ENCODE peak calls at places on chromosomes 6 and 20, in six cellular contexts. O is dorsolateral prefrontal cortex, B is AG09309, M is IMR-90, S is HCT116, F is bronchial epithelial cell. H is an unnamed sample.
A peak's percentile ranks its signal among the peaks of the same experiment; 100 is the strongest.

GRCh38 chr6:40163924-40164323 is 229.7 kb upstream of the MOCS1 start:
- DNase-seq in O (no peak), M (no peak), B (no peak), S (no peak), F (no peak), H (no peak)

GRCh38 chr6:16976418-16977183 is 125.2 kb upstream of the STMND1 start:
- DNase-seq in O (no peak), M (no peak), S (no peak), F (no peak), B (no peak), H (no peak)

GRCh38 chr6:131107166-131107565 is 28.1 kb upstream of the AKAP7 start:
- DNase-seq in S (no peak), M (peak; percentile 96), O (no peak), F (peak; percentile 69), B (peak; percentile 48), H (no peak)

GRCh38 chr20:40961176-40961575 is 67.4 kb upstream of the TOP1 start:
- DNase-seq in M (no peak), B (no peak), S (no peak), O (no peak), F (no peak), H (no peak)

GRCh38 chr20:20734475-20734948 is 22.1 kb upstream of the RALGAPA2 start:
- DNase-seq in F (no peak), S (no peak), O (no peak), M (no peak), B (no peak), H (no peak)

GRCh38 chr6:137426007-137426689 is 68.0 kb downstream of the OLIG3 start:
- DNase-seq in B (no peak), S (no peak), O (no peak), F (no peak), M (no peak), H (no peak)

GRCh38 chr20:58837717-58838116 is 13.0 kb downstream of the GNAS-AS1 start:
- DNase-seq in M (no peak), B (no peak), F (no peak), S (no peak), O (no peak), H (no peak)

GRCh38 chr6:50353603-50354002 is 303.9 kb upstream of the DEFB112 start:
- DNase-seq in B (no peak), O (no peak), S (no peak), F (no peak), M (no peak), H (no peak)

GRCh38 chr6:111623046-111623718 is 17.5 kb upstream of the TRAF3IP2 start:
- DNase-seq in B (no peak), O (no peak), M (no peak), S (no peak), F (peak; percentile 92), H (no peak)

GRCh38 chr6:33787336-33787953 is 1.5 kb downstream of the LEMD2 start:
- DNase-seq in M (peak; percentile 41), S (no peak), O (no peak), B (no peak), F (peak; percentile 44), H (no peak)

GRCh38 chr6:54191460-54191859 is 80.2 kb downstream of the MLIP start:
- DNase-seq in F (peak; percentile 29), M (peak; percentile 56), O (no peak), S (no peak), B (no peak), H (no peak)

GRCh38 chr6:135145509-135145865 is 35.6 kb upstream of the MYB start:
- DNase-seq in S (no peak), F (no peak), O (no peak), M (no peak), B (no peak), H (no peak)

GRCh38 chr20:36246410-36246809 is 10.1 kb downstream of the AAR2 start:
- DNase-seq in F (no peak), S (no peak), M (no peak), O (no peak), B (no peak), H (no peak)

GRCh38 chr6:42339991-42340401 is 111.7 kb downstream of the TRERF1 start:
- DNase-seq in O (no peak), M (peak; percentile 24), B (no peak), S (no peak), F (peak; percentile 95), H (no peak)

GRCh38 chr6:12504325-12504966 is 212.1 kb upstream of the PHACTR1 start:
- DNase-seq in O (no peak), M (peak; percentile 14), B (no peak), F (peak; percentile 38), S (peak; percentile 48), H (no peak)

GRCh38 chr6:79249136-79249535 is 14.7 kb upstream of the HMGN3 start:
- DNase-seq in O (no peak), M (no peak), S (no peak), B (no peak), F (no peak), H (no peak)

GRCh38 chr20:9390441-9390840 is 123.9 kb upstream of the LAMP5 start:
- DNase-seq in F (no peak), B (no peak), O (no peak), S (no peak), M (peak; percentile 43), H (no peak)

GRCh38 chr20:8647868-8648495 is 420.9 kb upstream of the PLCB4 start:
- DNase-seq in M (no peak), B (no peak), O (no peak), S (no peak), F (no peak), H (no peak)

GRCh38 chr6:137188855-137189254 is 15.4 kb upstream of the IL22RA2 start:
- DNase-seq in M (no peak), B (no peak), O (no peak), F (no peak), S (peak; percentile 62), H (no peak)

GRCh38 chr20:62991863-62992262 is 14.9 kb downstream of the BHLHE23 start:
- DNase-seq in M (no peak), F (no peak), O (no peak), S (no peak), B (no peak), H (no peak)

DNA sequence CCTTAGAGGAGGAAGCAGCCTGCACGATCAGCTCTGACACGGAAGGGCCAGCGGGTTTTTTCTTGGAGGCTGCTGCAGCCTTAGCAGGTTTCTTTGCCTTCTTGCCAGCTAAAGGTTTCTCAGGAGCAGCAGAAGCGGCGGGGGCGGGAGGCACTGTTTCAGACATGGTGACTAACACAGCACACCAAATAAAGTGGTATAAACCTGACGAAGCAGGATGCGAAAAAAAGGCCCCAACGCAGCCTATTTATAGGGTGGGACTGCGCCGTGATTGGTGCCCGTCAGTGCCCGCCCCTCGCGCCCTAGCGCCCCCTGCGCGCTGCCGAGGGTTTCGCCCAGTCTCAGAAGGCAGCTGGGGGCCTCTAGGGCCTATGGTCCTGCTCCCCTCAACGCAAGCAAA is 55.0 kb downstream of the TRIM38 start:
- DNase-seq in O (peak; percentile 30), S (no peak), B (no peak), F (peak; percentile 92), M (peak; percentile 95), H (no peak)
- TF ChIP-seq CTCF in O (peak; percentile 14), S (no peak), B (peak; percentile 65), F (peak; percentile 50), M (peak; percentile 72), H (peak; percentile 13)

DNA sequence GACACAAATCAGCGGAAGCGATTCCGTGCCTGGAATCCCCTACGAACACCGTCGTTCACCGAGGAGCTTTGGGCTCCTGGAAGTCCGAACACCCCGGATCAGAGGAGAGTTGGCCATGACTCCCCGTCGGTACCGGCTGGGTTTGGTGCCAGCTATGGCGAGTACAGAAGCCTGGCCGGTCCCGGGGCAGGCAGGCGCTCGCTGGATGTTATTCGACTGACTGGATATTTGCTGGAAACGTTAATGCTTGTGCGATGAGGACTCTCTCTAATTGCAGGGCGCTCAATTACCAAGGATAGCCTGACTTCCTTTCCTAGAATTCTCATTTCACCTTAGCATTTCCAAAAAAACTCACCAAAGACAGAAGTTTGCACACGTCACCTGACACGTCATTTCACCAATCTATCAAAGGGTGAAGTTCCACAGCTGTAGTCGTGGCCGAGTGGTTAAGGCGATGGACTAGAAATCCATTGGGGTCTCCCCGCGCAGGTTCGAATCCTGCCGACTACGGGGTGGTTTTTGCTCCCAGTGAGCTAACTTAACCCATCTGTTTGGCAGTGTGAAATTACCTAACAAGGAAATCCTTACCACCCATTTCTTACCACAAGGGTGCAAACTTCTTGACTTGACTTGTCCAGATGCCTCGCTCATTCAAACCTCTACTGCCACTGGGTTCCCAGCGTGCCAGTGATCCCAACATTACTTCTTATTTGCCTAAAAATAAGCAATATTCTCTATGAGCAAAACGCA is 22.7 kb upstream of the ZNF184 start:
- DNase-seq in F (peak; percentile 87), M (peak; percentile 91), O (no peak), B (peak; percentile 70), S (peak; percentile 59), H (no peak)
- TF ChIP-seq CTCF in F (no peak), M (peak; percentile 42), O (no peak), B (peak; percentile 13), S (peak; percentile 28), H (no peak)

GRCh38 chr20:47231382-47232042 is 125.0 kb downstream of the ZMYND8 start:
- DNase-seq in O (no peak), S (no peak), M (peak; percentile 92), F (no peak), B (peak; percentile 4), H (no peak)
- TF ChIP-seq CTCF in O (no peak), S (no peak), M (peak; percentile 28), F (no peak), B (peak; percentile 4), H (no peak)

DNA sequence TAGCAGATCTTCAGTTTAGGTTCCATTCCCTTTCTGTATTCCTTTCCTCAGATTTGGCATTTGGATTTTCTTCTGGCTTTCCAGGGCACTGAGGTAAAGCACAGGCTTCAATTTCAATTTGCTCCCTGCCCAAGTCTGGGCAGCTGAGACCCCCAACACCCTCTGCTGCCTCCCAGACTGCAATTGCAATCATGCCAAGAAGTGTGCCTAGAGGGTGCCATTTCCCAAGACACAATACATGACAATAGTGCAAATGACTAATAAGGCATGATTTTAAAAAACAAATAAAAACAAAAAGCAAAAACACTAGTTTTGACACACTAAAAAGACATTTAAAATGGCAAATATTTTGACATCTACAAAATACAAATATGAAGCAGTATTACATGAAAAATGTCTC is 364.8 kb downstream of the EPM2A start:
- DNase-seq in S (no peak), M (no peak), F (no peak), O (no peak), B (no peak), H (no peak)
- TF ChIP-seq CTCF in S (peak; percentile 29), M (no peak), F (no peak), O (no peak), B (no peak), H (no peak)

GRCh38 chr20:45445805-45446562 is 23.6 kb upstream of the WFDC2 start:
- DNase-seq in M (no peak), O (no peak), F (no peak), S (peak; percentile 45), B (no peak), H (peak; percentile 43)
- TF ChIP-seq CTCF in M (peak; percentile 35), O (no peak), F (peak; percentile 49), S (peak; percentile 91), B (peak; percentile 50), H (peak; percentile 77)

DNA sequence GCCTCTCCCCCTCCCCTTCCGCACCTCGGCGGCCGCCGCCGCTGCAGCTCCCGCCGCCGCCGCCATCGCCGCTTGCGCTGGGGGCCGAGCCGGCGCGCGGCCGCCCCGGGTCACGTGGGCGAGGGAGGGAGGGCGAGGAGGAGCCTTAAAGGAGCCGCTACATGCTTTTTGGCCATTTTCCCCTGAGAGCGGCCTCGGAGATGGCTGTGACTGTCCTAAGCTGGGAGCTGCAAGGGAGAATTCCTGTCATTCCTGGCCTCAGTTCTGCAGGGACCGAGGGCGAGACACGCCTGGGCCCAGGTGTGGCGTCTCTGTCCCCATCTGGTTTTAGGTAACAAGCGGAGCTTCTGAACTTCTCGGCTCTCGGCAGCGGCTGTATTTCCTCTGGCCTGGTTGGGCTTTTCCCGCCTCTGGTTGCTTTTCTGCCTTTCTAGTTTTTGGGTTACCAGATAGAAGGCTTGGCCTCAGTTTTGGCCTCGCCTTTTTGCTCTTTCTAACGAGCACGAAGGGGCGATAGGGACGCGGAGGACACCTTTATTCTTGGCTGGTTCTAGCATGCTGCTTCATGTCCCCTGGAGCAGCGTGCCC is at the start of gene EHMT2:
- DNase-seq in F (peak; percentile 59), M (peak; percentile 68), B (no peak), S (peak; percentile 46), O (peak; percentile 90), H (peak; percentile 67)
- TF ChIP-seq CTCF in F (no peak), M (no peak), B (no peak), S (no peak), O (no peak), H (no peak)

H was measured in progenitor cell of endocrine pancreas.